ENCODE peak calls at places on chromosomes 1 and 21, in four cellular contexts. D is esophagus muscularis mucosa, W is tibial nerve, F is astrocyte of the cerebellum. H is an unnamed sample.

GRCh38 chr1:22001409-22001808 is at the start of gene CELA3A:
- DNase-seq in D (no peak), F (no peak), W (no peak), H (no peak)

GRCh38 chr1:95703046-95703445 is 469.0 kb downstream of the RWDD3 start:
- DNase-seq in F (no peak), D (no peak), W (no peak), H (no peak)

GRCh38 chr1:248808876-248809275 is 16.8 kb downstream of the SH3BP5L start:
- DNase-seq in W (no peak), F (no peak), D (no peak), H (no peak)

GRCh38 chr1:3623441-3624150 is 1.2 kb upstream of the TPRG1L start:
- DNase-seq in W (no peak), D (no peak), F (no peak), H (no peak)

GRCh38 chr1:114956570-114956969 is 73.1 kb upstream of the TSHB start:
- DNase-seq in D (no peak), F (no peak), W (no peak), H (no peak)

GRCh38 chr1:145720878-145721671 is 1.8 kb downstream of the CD160 start:
- DNase-seq in F (no peak), W (peak; percentile 43), D (no peak), H (peak; percentile 80)

GRCh38 chr1:185439727-185440415 is 122.8 kb upstream of the IVNS1ABP start:
- DNase-seq in W (no peak), F (no peak), D (no peak), H (peak; percentile 52)

GRCh38 chr1:215845224-215845902 is 278.3 kb downstream of the KCTD3 start:
- DNase-seq in F (peak; percentile 73), W (no peak), D (no peak), H (no peak)

GRCh38 chr1:227943354-227943753 is 4.4 kb downstream of the WNT9A start:
- DNase-seq in F (no peak), W (no peak), D (no peak), H (peak; percentile 20)

GRCh38 chr1:218664385-218665170 is 319.4 kb downstream of the TGFB2 start:
- DNase-seq in D (no peak), W (no peak), F (no peak), H (no peak)

GRCh38 chr1:31587720-31588423 is 11.6 kb downstream of the TINAGL1 start:
- DNase-seq in D (no peak), W (no peak), F (no peak), H (no peak)

GRCh38 chr1:223774133-223774811 is 61.9 kb downstream of the CAPN2 start:
- DNase-seq in F (no peak), D (no peak), W (no peak), H (no peak)

GRCh38 chr1:56484695-56485094 is 94.7 kb downstream of the PLPP3 start:
- DNase-seq in W (no peak), F (no peak), D (no peak), H (no peak)

GRCh38 chr1:10617931-10618885 is 143.5 kb downstream of the PEX14 start:
- DNase-seq in W (no peak), D (no peak), F (no peak), H (no peak)

GRCh38 chr1:62727656-62728396 is 39.6 kb upstream of the DOCK7 start:
- DNase-seq in F (no peak), D (no peak), W (no peak), H (no peak)

GRCh38 chr1:84433253-84434080 is 35.2 kb downstream of the DNASE2B start:
- DNase-seq in F (peak; percentile 68), W (peak; percentile 68), D (no peak), H (no peak)

GRCh38 chr1:33683913-33684312 is 180.0 kb upstream of the HMGB4 start:
- DNase-seq in F (peak; percentile 52), D (peak; percentile 57), W (no peak), H (no peak)

GRCh38 chr1:97243973-97244560 is 522.5 kb downstream of the PTBP2 start:
- DNase-seq in F (no peak), D (no peak), W (no peak), H (no peak)

GRCh38 chr21:45536301-45537081 is 5.7 kb downstream of the SLC19A1 start:
- DNase-seq in W (no peak), D (no peak), F (no peak), H (no peak)

GRCh38 chr1:231940116-231940515 is 313.5 kb downstream of the DISC1 start:
- DNase-seq in F (no peak), W (no peak), D (no peak), H (no peak)

GRCh38 chr21:46538851-46539666 is 65.8 kb downstream of the S100B start:
- DNase-seq in D (peak; percentile 78), W (no peak), F (no peak), H (no peak)

GRCh38 chr1:214386747-214387146 is 105.8 kb downstream of the SMYD2 start:
- DNase-seq in F (no peak), W (no peak), D (no peak), H (no peak)

GRCh38 chr1:103109291-103109920 is 1.1 kb upstream of the COL11A1 start:
- DNase-seq in D (no peak), F (no peak), W (no peak), H (no peak)

GRCh38 chr1:24707659-24708058 is 37.6 kb upstream of the CLIC4 start:
- DNase-seq in W (no peak), D (no peak), F (no peak), H (no peak)

GRCh38 chr1:9241891-9242290 is 7.3 kb downstream of the H6PD start:
- DNase-seq in D (no peak), W (no peak), F (no peak), H (no peak)
- H3K4me3 ChIP-seq in D (no peak overlapping the region), W (no peak overlapping the region), F (no peak overlapping the region), H (no peak overlapping the region)

GRCh38 chr1:205045146-205045545 is 2.1 kb downstream of the CNTN2 start:
- DNase-seq in W (no peak), D (no peak), F (no peak), H (no peak)

GRCh38 chr1:205049479-205049878 is 6.5 kb downstream of the CNTN2 start:
- DNase-seq in F (no peak), W (no peak), D (no peak), H (no peak)

GRCh38 chr1:205047764-205048231 is 4.8 kb downstream of the CNTN2 start:
- DNase-seq in F (no peak), W (no peak), D (no peak), H (no peak)

GRCh38 chr1:205046870-205047269 is 3.9 kb downstream of the CNTN2 start:
- DNase-seq in D (no peak), F (no peak), W (no peak), H (no peak)

DNA sequence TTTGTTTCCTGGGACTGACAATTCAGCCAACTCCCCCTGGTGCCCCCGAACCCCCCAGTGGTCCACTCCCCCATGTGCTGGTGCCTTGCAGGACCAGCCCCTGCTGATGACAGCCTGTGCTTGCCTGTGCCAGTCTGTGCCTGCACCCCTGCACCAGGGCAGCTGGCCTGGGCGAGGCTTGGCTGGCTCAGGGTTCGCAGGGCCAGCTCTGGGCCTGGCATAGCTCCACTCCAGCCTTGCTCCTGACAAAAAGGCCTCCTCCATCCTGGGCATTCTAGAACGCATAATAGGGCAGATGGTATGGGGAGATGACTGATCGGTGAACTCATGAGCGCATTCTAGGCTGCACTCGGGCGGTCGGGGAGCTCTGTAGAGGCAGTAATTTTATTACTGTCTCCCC is 5.4 kb downstream of the CNTN2 start:
- DNase-seq in W (no peak), F (no peak), D (no peak), H (no peak)
- H3K4me3 ChIP-seq in W (no peak overlapping the region), F (no peak overlapping the region), D (no peak overlapping the region), H (no peak overlapping the region)

GRCh38 chr1:99018313-99018712 is 13.7 kb upstream of the PLPPR5 start:
- DNase-seq in W (no peak), F (no peak), D (no peak), H (no peak)
- H3K4me3 ChIP-seq in W (no peak overlapping the region), F (no peak overlapping the region), D (no peak overlapping the region), H (no peak overlapping the region)

GRCh38 chr1:156689035-156689959 is 12.1 kb upstream of the NES start:
- DNase-seq in W (peak; percentile 82), D (no peak), F (peak; percentile 53), H (peak; percentile 84)
- H3K4me3 ChIP-seq in W (no peak overlapping the region), D (no peak overlapping the region), F (peak overlapping the region; percentile 11), H (no peak overlapping the region)

DNA sequence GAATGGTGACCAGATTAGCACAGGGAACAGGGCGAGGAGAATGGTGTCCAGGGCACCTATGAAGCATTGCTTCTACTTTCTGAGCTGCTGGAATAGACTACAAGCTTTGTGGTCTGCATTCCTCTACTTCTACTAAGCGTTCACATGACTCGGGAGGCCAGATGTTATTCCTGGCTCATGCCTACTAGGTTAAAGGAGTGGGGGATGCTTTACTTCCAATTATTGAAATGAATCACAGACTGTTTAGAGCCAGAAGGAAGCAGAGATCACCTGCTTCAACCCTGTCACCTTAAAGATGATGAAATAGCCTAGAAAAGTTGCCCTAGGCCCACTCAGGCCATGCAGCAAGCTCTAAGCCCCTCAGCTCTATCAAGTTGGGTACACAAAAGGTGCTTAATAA is 633.5 kb downstream of the KIF26B start:
- DNase-seq in W (no peak), F (peak; percentile 94), D (no peak), H (no peak)
- H3K4me3 ChIP-seq in W (no peak overlapping the region), F (no peak overlapping the region), D (no peak overlapping the region), H (no peak overlapping the region)

DNA sequence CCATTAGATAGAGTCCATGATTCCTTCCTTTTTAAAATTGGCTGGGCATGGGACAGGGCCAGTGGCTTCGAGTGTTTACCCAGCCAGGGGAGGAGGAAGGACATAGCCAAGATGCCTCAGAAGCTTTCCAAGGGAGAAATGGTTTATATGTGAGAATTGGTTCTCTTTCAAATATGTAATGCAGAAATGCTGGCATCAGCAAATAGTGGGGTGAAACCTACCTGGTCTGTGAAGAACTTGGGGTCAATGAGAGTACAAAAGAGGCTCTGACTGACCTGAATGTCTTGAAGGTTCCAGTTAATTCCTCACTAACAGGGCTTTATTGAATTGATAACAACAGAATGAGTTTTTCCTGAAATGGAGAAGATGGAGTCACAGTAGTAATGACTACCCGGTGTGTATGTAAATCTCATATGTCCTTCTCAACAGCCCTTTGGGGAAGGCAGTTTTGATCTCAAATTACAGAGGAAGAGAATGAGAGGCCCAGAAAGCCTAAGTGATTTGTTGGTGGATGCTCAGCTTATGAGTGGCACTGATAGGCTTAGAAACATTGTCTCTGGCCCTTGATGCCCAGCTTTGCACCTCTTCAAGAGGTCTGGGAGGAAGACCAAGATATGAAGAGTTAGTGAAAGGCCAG is 2.6 kb downstream of the ATF3 start:
- DNase-seq in F (no peak), D (no peak), W (no peak), H (no peak)
- H3K4me3 ChIP-seq in F (no peak overlapping the region), D (no peak overlapping the region), W (no peak overlapping the region), H (no peak overlapping the region)

GRCh38 chr1:54885863-54886723 is 902 bp downstream of the DHCR24 start:
- DNase-seq in F (no peak), D (no peak), W (peak; percentile 9), H (no peak)

GRCh38 chr1:54885237-54885679 is 1.7 kb downstream of the DHCR24 start:
- DNase-seq in D (no peak), W (no peak), F (no peak), H (no peak)

GRCh38 chr1:54884135-54884586 is 2.8 kb downstream of the DHCR24 start:
- DNase-seq in F (no peak), D (no peak), W (no peak), H (no peak)

GRCh38 chr1:54883349-54884102 is 3.5 kb downstream of the DHCR24 start:
- DNase-seq in F (no peak), W (peak; percentile 47), D (no peak), H (no peak)

DNA sequence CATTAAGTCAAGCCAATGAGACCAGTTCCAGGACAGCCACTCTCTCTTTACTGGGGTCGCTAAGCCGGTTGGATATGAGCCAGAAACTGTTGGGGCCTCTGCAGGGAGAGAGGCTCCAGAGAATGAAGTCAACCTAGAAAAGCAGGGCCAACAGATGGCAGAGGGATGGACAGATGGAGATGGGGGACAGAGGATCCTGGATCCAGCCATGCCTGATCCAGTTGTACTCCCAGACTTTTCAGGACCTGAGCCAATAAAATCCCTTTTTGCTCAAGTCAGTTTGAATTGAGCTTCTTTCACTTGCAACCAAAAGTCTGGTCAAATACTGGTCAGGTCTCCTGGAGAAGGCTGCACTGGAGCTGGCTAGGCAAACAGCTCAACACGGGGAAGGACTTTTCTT is 2.2 kb downstream of the DHCR24 start:
- DNase-seq in F (no peak), W (no peak), D (no peak), H (no peak)
- H3K4me3 ChIP-seq in F (peak overlapping the region; percentile 2), W (no peak overlapping the region), D (no peak overlapping the region), H (no peak overlapping the region)